ENCODE peak calls at places on chromosomes 11 and 22, in ten cellular contexts. W, A, O, J, S, P, T, G, R and Q are unnamed samples.

GRCh38 chr11:121163658-121164308 is 62.7 kb downstream of the TECTA start:
- DNase-seq in O (no peak), A (no peak), J (no peak), T (no peak), W (no peak), S (no peak), G (no peak), P (no peak), R (peak), Q (no peak)

GRCh38 chr11:28820296-28820989 is 712.3 kb downstream of the METTL15 start:
- DNase-seq in G (no peak), W (no peak), A (peak), R (no peak), J (no peak), T (no peak), O (no peak), P (no peak), S (no peak), Q (no peak)

GRCh38 chr11:27720277-27720830 is 20.1 kb upstream of the BDNF start:
- DNase-seq in W (no peak), S (peak), O (peak), T (peak), P (no peak), J (no peak), A (peak), R (no peak), G (peak), Q (peak)

GRCh38 chr11:68818181-68818580 is 23.5 kb downstream of the CPT1A start:
- DNase-seq in J (no peak), P (no peak), G (no peak), R (no peak), A (no peak), O (no peak), S (no peak), T (no peak), W (no peak), Q (no peak)

GRCh38 chr11:280762-281485 is 2.7 kb downstream of the NLRP6 start:
- DNase-seq in G (peak), R (no peak), S (no peak), T (no peak), W (peak), P (no peak), O (peak), A (no peak), J (peak), Q (no peak)

GRCh38 chr22:30863161-30863833 is 105.3 kb downstream of the MORC2 start:
- DNase-seq in T (no peak), A (peak), P (no peak), R (no peak), S (no peak), W (no peak), O (peak), G (no peak), J (peak), Q (no peak)

GRCh38 chr11:94148189-94148588 is 19.5 kb downstream of the PANX1 start:
- DNase-seq in W (no peak), O (no peak), P (no peak), R (no peak), G (no peak), S (no peak), J (no peak), A (no peak), T (no peak), Q (no peak)

GRCh38 chr11:128741928-128742327 is 48.1 kb downstream of the FLI1 start:
- DNase-seq in G (no peak), W (no peak), O (no peak), J (no peak), P (no peak), R (no peak), A (no peak), S (no peak), T (no peak), Q (no peak)

GRCh38 chr11:118705111-118705741 is 25.8 kb upstream of the TREH start:
- DNase-seq in O (no peak), A (no peak), P (no peak), G (no peak), T (no peak), W (no peak), S (peak), R (no peak), J (no peak), Q (no peak)

GRCh38 chr11:12019337-12019736 is 10.9 kb upstream of the DKK3 start:
- DNase-seq in T (no peak), J (no peak), A (peak), W (no peak), P (no peak), R (no peak), G (no peak), S (no peak), O (no peak), Q (no peak)

GRCh38 chr11:126534141-126534805 is 178.8 kb downstream of the ST3GAL4 start:
- DNase-seq in W (no peak), J (no peak), S (no peak), T (no peak), G (no peak), O (no peak), P (no peak), R (no peak), A (no peak), Q (no peak)

GRCh38 chr11:67646535-67647336 is 3.8 kb downstream of the ACY3 start:
- DNase-seq in P (no peak), T (no peak), G (no peak), S (peak), J (no peak), O (no peak), W (no peak), A (no peak), R (no peak), Q (no peak)

GRCh38 chr11:587978-588380 is 11.7 kb downstream of the PHRF1 start:
- DNase-seq in J (no peak), G (peak), O (no peak), R (no peak), P (peak), A (peak), T (no peak), S (no peak), W (no peak), Q (no peak)

GRCh38 chr11:117187799-117188481 is 9.4 kb downstream of the SIDT2 start:
- DNase-seq in J (peak), P (no peak), A (no peak), R (no peak), G (no peak), T (no peak), S (no peak), W (peak), O (no peak), Q (peak)

GRCh38 chr11:65382036-65382803 is at the start of gene SLC25A45:
- DNase-seq in S (peak), A (peak), J (peak), T (peak), R (peak), G (peak), W (peak), O (peak), P (peak), Q (peak)

GRCh38 chr11:65384301-65384889 is 1.9 kb upstream of the SLC25A45 start:
- DNase-seq in W (peak), G (no peak), P (no peak), T (no peak), S (no peak), R (no peak), A (peak), O (no peak), J (no peak), Q (no peak)

GRCh38 chr11:65381721-65382035 is 768 bp downstream of the SLC25A45 start:
- DNase-seq in W (no peak), G (no peak), O (peak), S (no peak), A (no peak), P (peak), R (peak), T (no peak), J (no peak), Q (no peak)

GRCh38 chr11:65383778-65384177 is 1.3 kb upstream of the SLC25A45 start:
- DNase-seq in O (no peak), W (no peak), S (no peak), T (no peak), P (no peak), A (no peak), J (no peak), G (no peak), R (no peak), Q (no peak)

GRCh38 chr11:65382804-65383368 is 440 bp upstream of the SLC25A45 start:
- DNase-seq in J (peak), P (peak), A (no peak), W (no peak), T (no peak), S (peak), R (no peak), O (no peak), G (peak), Q (peak)
- TF ChIP-seq POLR2A in J (no peak), P (no peak), A (peak), W (no peak), T (peak), S (peak), R (no peak), O (no peak), G (peak), Q (no peak)

GRCh38 chr11:72742522-72743320 is 9.5 kb downstream of the ARAP1 start:
- DNase-seq in O (no peak), W (no peak), G (no peak), R (no peak), S (no peak), A (no peak), P (no peak), J (no peak), T (no peak), Q (no peak)
- TF ChIP-seq POLR2A in O (no peak), W (no peak), G (no peak), R (no peak), S (no peak), A (no peak), P (no peak), J (no peak), T (no peak), Q (no peak)

GRCh38 chr11:17012712-17013547 is 1.3 kb downstream of the PLEKHA7 start:
- DNase-seq in T (no peak), W (peak), P (peak), G (peak), J (peak), S (peak), R (peak), A (peak), O (peak), Q (peak)
- TF ChIP-seq POLR2A in T (no peak), W (peak), P (no peak), G (peak), J (no peak), S (peak), R (no peak), A (no peak), O (no peak), Q (no peak)

GRCh38 chr11:13891911-13892310 is 70.6 kb upstream of the SPON1 start:
- DNase-seq in T (peak), O (no peak), G (no peak), W (no peak), R (no peak), J (no peak), S (no peak), P (no peak), A (no peak), Q (no peak)
- TF ChIP-seq POLR2A in T (no peak), O (no peak), G (no peak), W (no peak), R (no peak), J (no peak), S (no peak), P (no peak), A (no peak), Q (no peak)

DNA sequence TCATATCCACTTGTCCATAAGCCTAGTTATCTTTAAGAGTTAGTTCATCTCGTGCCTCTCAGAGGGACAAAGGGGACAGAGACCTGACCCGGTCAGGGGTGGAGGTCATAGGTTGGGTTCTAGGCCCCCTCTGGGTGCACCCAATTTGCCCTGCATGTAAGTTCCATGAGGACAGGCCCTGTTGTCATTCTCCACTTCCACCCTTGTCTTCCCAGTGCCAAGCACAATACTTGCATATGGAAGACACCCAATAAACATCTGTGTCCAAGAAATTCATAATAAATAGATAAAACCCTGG is 1.3 kb upstream of the YIF1A start:
- DNase-seq in G (no peak), S (no peak), J (no peak), O (no peak), A (no peak), T (no peak), R (no peak), P (no peak), W (no peak), Q (no peak)
- TF ChIP-seq POLR2A in G (no peak), S (no peak), J (no peak), O (no peak), A (no peak), T (no peak), R (no peak), P (no peak), W (no peak), Q (no peak)